ENCODE peak calls at places on chromosomes 7 and 10, in four cellular contexts. O is H1, F is H9, A is trophoblast cell. Z is an unnamed sample. For H3K79me2, the result is how much of the 10 kb centered on the place peaks cover.

GRCh38 chr10:49367600-49367999 is 28.3 kb downstream of the DRGX start:
- DNase-seq in O (no peak), F (peak), A (no peak), Z (peak)

GRCh38 chr10:132387723-132388210 is 9.2 kb upstream of the PWWP2B start:
- DNase-seq in O (no peak), F (peak), A (no peak), Z (peak)

GRCh38 chr7:35893649-35894048 is 92.8 kb downstream of the SEPTIN7 start:
- DNase-seq in O (no peak), F (no peak), A (no peak), Z (no peak)

GRCh38 chr10:127976701-127977367 is 69.9 kb downstream of the PTPRE start:
- DNase-seq in O (no peak), F (peak), A (peak), Z (no peak)

GRCh38 chr7:3415730-3416366 is 114.8 kb downstream of the SDK1 start:
- DNase-seq in O (no peak), F (no peak), A (no peak), Z (no peak)

GRCh38 chr7:55550838-55551537 is 21.3 kb downstream of the VOPP1 start:
- DNase-seq in O (no peak), F (no peak), A (no peak), Z (no peak)

GRCh38 chr10:110533149-110533548 is 34.3 kb upstream of the SMC3 start:
- DNase-seq in O (no peak), F (no peak), A (no peak), Z (no peak)

GRCh38 chr10:101071266-101071884 is 9.6 kb downstream of the KAZALD1 start:
- DNase-seq in O (no peak), F (no peak), A (peak), Z (no peak)

GRCh38 chr10:13820591-13821377 is 234.0 kb downstream of the PRPF18 start:
- DNase-seq in O (no peak), F (no peak), A (no peak), Z (no peak)

GRCh38 chr7:4763794-4764185 is 11.6 kb upstream of the AP5Z1 start:
- DNase-seq in O (no peak), F (no peak), A (no peak), Z (no peak)

GRCh38 chr10:30207485-30208052 is 141.5 kb downstream of the MTPAP start:
- DNase-seq in O (no peak), F (no peak), A (peak), Z (peak)

GRCh38 chr7:138878847-138879246 is 80.9 kb upstream of the ATP6V0A4 start:
- DNase-seq in O (no peak), F (no peak), A (no peak), Z (no peak)

GRCh38 chr7:63899691-63900393 is 98.8 kb upstream of the ZNF722 start:
- DNase-seq in O (no peak), F (no peak), A (no peak), Z (no peak)

GRCh38 chr10:69145329-69145728 is 21.4 kb downstream of the VPS26A start:
- DNase-seq in O (no peak), F (no peak), A (no peak), Z (no peak)

GRCh38 chr10:123009105-123009805 is 449 bp downstream of the ACADSB start:
- DNase-seq in O (no peak), F (no peak), A (no peak), Z (peak)

GRCh38 chr7:148142660-148143248 is 447.8 kb upstream of the C7orf33 start:
- DNase-seq in O (no peak), F (no peak), A (no peak), Z (peak)

GRCh38 chr10:27679369-27679897 is 66.2 kb downstream of the MKX start:
- DNase-seq in O (no peak), F (no peak), A (no peak), Z (no peak)

GRCh38 chr10:19816420-19817250 is at the start of gene PLXDC2:
- DNase-seq in O (no peak), F (peak), A (peak), Z (peak)

GRCh38 chr7:151349507-151349853 is 7.9 kb downstream of the NUB1 start:
- DNase-seq in O (no peak), F (no peak), A (no peak), Z (no peak)

GRCh38 chr7:80721880-80722595 is 83.6 kb downstream of the CD36 start:
- DNase-seq in O (no peak), F (no peak), A (peak), Z (peak)

GRCh38 chr7:37081436-37081835 is 357.1 kb upstream of the AOAH start:
- DNase-seq in O (no peak), F (no peak), A (no peak), Z (no peak)

GRCh38 chr7:92731327-92732063 is 104.9 kb downstream of the CDK6 start:
- DNase-seq in O (no peak), F (no peak), A (no peak), Z (no peak)

GRCh38 chr10:30378607-30379006 is 29.5 kb upstream of the MTPAP start:
- DNase-seq in O (no peak), F (peak), A (no peak), Z (peak)

GRCh38 chr10:13971586-13972475 is 358.9 kb downstream of the FRMD4A start:
- DNase-seq in O (no peak), F (no peak), A (no peak), Z (peak)

GRCh38 chr10:99430116-99430450 is 341 bp downstream of the GOT1 start:
- DNase-seq in O (no peak), F (no peak), A (no peak), Z (no peak)

GRCh38 chr10:103542764-103543616 is 49.5 kb downstream of the NEURL1 start:
- DNase-seq in O (no peak), F (peak), A (no peak), Z (peak)

GRCh38 chr10:24952701-24953349 is 419 bp upstream of the PRTFDC1 start:
- DNase-seq in O (no peak), F (peak), A (no peak), Z (peak)

GRCh38 chr10:77987671-77988070 is 41.6 kb downstream of the POLR3A start:
- DNase-seq in O (no peak), F (no peak), A (no peak), Z (no peak)

GRCh38 chr7:93862651-93863050 is 27.9 kb downstream of the TFPI2 start:
- DNase-seq in O (no peak), F (no peak), A (no peak), Z (no peak)

GRCh38 chr10:63375006-63375405 is 90.8 kb downstream of the JMJD1C start:
- DNase-seq in O (no peak), F (no peak), A (no peak), Z (no peak)

GRCh38 chr10:99913831-99914235 is 95.9 kb downstream of the DNMBP start:
- DNase-seq in O (peak), F (peak), A (no peak), Z (peak)

GRCh38 chr10:36802523-36803153 is 322.8 kb upstream of the ANKRD30A start:
- DNase-seq in O (no peak), F (no peak), A (peak), Z (no peak)

GRCh38 chr10:44402465-44403205 is 17.7 kb upstream of the CXCL12 start:
- DNase-seq in O (no peak), F (peak), A (no peak), Z (no peak)

GRCh38 chr7:132336797-132337196 is 239.5 kb downstream of the PLXNA4 start:
- DNase-seq in O (no peak), F (no peak), A (no peak), Z (no peak)

GRCh38 chr10:24674892-24675632 is 48.6 kb downstream of the ARHGAP21 start:
- DNase-seq in O (no peak), F (no peak), A (no peak), Z (no peak)

GRCh38 chr10:70267161-70267933 is 16.5 kb downstream of the NPFFR1 start:
- DNase-seq in O (no peak), F (peak), A (peak), Z (peak)

GRCh38 chr10:97016728-97017473 is 168.9 kb downstream of the SLIT1 start:
- DNase-seq in O (no peak), F (peak), A (no peak), Z (no peak)

GRCh38 chr10:31702005-31702404 is 226.6 kb downstream of the ARHGAP12 start:
- DNase-seq in O (no peak), F (no peak), A (no peak), Z (no peak)
- H3K18ac ChIP-seq in O (no peak), F (no peak), A (no peak), Z (no peak)

DNA sequence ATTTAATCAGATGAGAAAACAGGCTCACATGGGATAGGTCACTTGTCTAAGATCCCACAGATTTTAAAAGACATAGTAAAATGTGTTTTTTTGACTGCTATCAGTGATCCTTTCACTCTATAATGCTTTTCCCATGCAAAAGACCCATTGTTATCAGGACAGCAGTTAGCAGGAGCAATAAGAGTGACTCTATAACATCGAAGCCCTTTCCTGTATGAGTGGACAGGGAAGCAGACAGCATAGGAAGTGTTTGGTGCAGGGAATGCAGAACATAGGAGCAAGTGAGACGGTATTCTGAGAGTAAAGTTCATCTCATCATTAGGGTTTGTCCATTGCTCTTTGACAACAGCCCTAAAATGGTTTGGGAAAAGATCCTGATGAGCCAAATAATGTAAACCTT is 68.5 kb downstream of the SLC25A13 start:
- DNase-seq in O (no peak), F (no peak), A (no peak), Z (no peak)
- H3K79me2 ChIP-seq in O (under half), F (under half), A (under half), Z (under half)

GRCh38 chr7:98187138-98187502 is 24.1 kb upstream of the BHLHA15 start:
- DNase-seq in O (no peak), F (no peak), A (no peak), Z (no peak)
- H3K4me2 ChIP-seq in O (no peak), F (no peak), A (no peak), Z (no peak)

GRCh38 chr7:101060992-101061391 is 24.3 kb upstream of the TRIM56 start:
- DNase-seq in O (no peak), F (no peak), A (no peak), Z (no peak)

GRCh38 chr7:101068401-101068800 is 16.9 kb upstream of the TRIM56 start:
- DNase-seq in O (no peak), F (no peak), A (no peak), Z (no peak)

GRCh38 chr7:101066141-101066857 is 19.0 kb upstream of the TRIM56 start:
- DNase-seq in O (no peak), F (no peak), A (no peak), Z (peak)

GRCh38 chr7:101066858-101067227 is 18.4 kb upstream of the TRIM56 start:
- DNase-seq in O (no peak), F (no peak), A (no peak), Z (peak)
- H3K18ac ChIP-seq in O (peak), F (no peak), A (no peak), Z (no peak)

GRCh38 chr10:7383442-7383841 is 27.4 kb downstream of the SFMBT2 start:
- DNase-seq in O (no peak), F (no peak), A (no peak), Z (no peak)
- H3K79me2 ChIP-seq in O (under half), F (under half), A (under half), Z (under half)

Z was measured in mesendoderm.